ENCODE peak calls at places on chromosomes 16 and 17, in five cellular contexts. J is mammary epithelial cell, N is AG10803, A is lung, O is SJCRH30. S is an unnamed sample.

GRCh38 chr16:68629315-68629900 is 15.7 kb upstream of the CDH3 start:
- DNase-seq in J (no peak), N (no peak), A (no peak), O (no peak), S (no peak)

GRCh38 chr16:57029161-57030160 is 40.1 kb downstream of the NLRC5 start:
- DNase-seq in J (peak), N (peak), A (no peak), O (peak), S (peak)

GRCh38 chr16:682493-683395 is 1.4 kb downstream of the JMJD8 start:
- DNase-seq in J (no peak), N (no peak), A (no peak), O (no peak), S (no peak)

GRCh38 chr16:1902547-1903219 is 15.5 kb downstream of the HS3ST6 start:
- DNase-seq in J (no peak), N (no peak), A (no peak), O (no peak), S (no peak)

GRCh38 chr16:89308391-89309333 is 91.2 kb downstream of the ZNF778 start:
- DNase-seq in J (no peak), N (no peak), A (no peak), O (no peak), S (no peak)

GRCh38 chr17:13562271-13562800 is 39.4 kb downstream of the HS3ST3A1 start:
- DNase-seq in J (peak), N (peak), A (peak), O (peak), S (no peak)

GRCh38 chr16:64311241-64311640 is 810.6 kb downstream of the CDH11 start:
- DNase-seq in J (no peak), N (peak), A (no peak), O (no peak), S (peak)

GRCh38 chr16:4403133-4403949 is 13.1 kb downstream of the CORO7 start:
- DNase-seq in J (no peak), N (no peak), A (no peak), O (no peak), S (no peak)

GRCh38 chr17:34365340-34365739 is 2.3 kb upstream of the CCL1 start:
- DNase-seq in J (no peak), N (no peak), A (no peak), O (no peak), S (no peak)

GRCh38 chr17:7857724-7858486 is at the start of gene CYB5D1:
- DNase-seq in J (peak), N (peak), A (peak), O (peak), S (peak)

GRCh38 chr17:75832652-75833400 is 11.4 kb downstream of the UNC13D start:
- DNase-seq in J (no peak), N (no peak), A (no peak), O (no peak), S (no peak)

GRCh38 chr17:8119575-8120519 is 1.5 kb upstream of the ALOXE3 start:
- DNase-seq in J (peak), N (peak), A (peak), O (peak), S (peak)

GRCh38 chr16:46720619-46721018 is 27.5 kb downstream of the MYLK3 start:
- DNase-seq in J (no peak), N (no peak), A (no peak), O (no peak), S (no peak)

GRCh38 chr17:27879987-27880608 is 13.1 kb downstream of the LYRM9 start:
- DNase-seq in J (peak), N (peak), A (peak), O (peak), S (peak)

GRCh38 chr17:11852911-11853310 is 144.4 kb downstream of the ZNF18 start:
- DNase-seq in J (peak), N (no peak), A (no peak), O (no peak), S (no peak)

GRCh38 chr17:73528679-73529078 is 115.6 kb downstream of the SDK2 start:
- DNase-seq in J (no peak), N (no peak), A (no peak), O (no peak), S (no peak)

GRCh38 chr17:82088838-82089722 is 9.0 kb downstream of the FASN start:
- DNase-seq in J (no peak), N (no peak), A (no peak), O (no peak), S (no peak)

GRCh38 chr16:49875812-49876715 is 20.2 kb upstream of the ZNF423 start:
- DNase-seq in J (no peak), N (no peak), A (no peak), O (no peak), S (no peak)

GRCh38 chr17:1153795-1154546 is 25.8 kb downstream of the ABR start:
- DNase-seq in J (peak), N (peak), A (peak), O (peak), S (peak)

DNA sequence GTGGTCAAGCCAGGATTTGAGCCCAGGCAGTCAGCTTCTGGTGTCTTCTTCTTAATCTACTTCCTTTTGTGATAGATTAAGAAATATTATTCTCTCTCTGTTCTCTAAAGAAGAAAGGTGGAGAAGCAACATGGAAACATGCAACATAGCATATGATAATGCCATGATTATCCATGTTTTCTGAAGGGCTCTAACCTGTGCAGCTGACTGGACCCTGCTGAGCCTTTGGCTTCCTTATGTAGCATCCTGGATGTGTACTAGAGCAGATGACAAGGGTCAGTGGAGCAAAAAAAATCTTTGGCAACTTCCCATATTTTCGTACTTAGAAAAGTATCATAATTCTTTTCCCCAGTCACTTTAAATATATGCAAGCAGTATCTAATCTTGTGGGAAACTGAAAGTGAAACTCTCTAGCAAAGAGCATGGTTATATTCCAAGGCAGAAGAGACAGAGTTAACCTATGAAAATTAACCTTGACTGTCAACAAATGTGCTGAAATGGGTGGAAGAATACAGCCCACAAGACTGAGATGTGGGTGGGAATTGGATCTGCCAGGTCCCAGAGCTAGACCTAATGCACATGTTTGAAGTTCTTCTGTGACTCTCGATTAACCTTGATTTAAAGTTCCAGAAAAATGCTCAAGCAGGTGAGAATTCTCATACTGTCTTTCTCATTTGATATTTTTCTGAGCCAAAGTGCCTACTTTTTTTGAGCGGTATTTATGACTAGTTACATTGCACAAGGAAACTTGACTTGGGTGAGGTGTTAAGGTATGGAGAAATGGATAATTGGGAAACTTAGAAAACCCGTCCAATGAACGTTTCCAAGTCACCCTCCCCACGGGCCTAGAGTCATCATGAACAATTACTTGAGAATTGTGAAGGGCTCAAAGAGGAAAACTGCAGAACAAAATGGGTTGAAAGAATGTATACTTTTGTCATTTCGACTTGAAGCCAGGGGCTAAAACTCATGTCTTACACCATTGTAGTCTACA is 248.6 kb downstream of the FTO start:
- DNase-seq in J (no peak), N (no peak), A (no peak), O (no peak), S (peak)
- H3K4me3 ChIP-seq in J (no peak), N (no peak), A (no peak), O (no peak), S (no peak)

GRCh38 chr17:74547264-74547663 is 1.3 kb upstream of the CD300C start:
- DNase-seq in J (no peak), N (no peak), A (no peak), O (no peak), S (no peak)

GRCh38 chr17:74547736-74548135 is 1.8 kb upstream of the CD300C start:
- DNase-seq in J (no peak), N (no peak), A (no peak), O (no peak), S (no peak)

GRCh38 chr17:74545456-74546230 is at the start of gene CD300C:
- DNase-seq in J (no peak), N (peak), A (peak), O (no peak), S (peak)

GRCh38 chr17:74544991-74545441 is 899 bp downstream of the CD300C start:
- DNase-seq in J (no peak), N (no peak), A (no peak), O (no peak), S (no peak)

GRCh38 chr17:74546586-74546985 is 671 bp upstream of the CD300C start:
- DNase-seq in J (no peak), N (no peak), A (no peak), O (no peak), S (no peak)
- H3K4me3 ChIP-seq in J (no peak), N (no peak), A (no peak), O (no peak), S (no peak)

DNA sequence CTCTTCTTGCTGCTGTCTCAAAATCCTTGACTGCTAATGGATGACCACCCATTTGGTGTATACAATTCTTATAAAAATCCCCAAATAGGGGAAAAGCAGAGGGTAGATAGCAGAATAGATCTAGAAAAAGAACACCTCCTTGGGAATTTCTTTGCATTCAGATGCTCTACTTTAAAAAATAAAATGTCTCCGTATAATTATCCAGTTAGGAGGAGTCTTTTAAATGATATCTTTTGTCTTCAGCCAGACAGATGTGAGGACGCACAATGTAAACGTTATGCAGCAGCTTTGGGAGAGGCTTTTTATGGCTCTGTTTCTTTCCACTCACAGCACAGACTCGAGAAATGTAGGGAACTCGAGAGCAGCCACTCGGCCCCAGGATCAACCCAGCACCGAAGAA is 300.2 kb downstream of the IRF8 start:
- DNase-seq in J (no peak), N (no peak), A (no peak), O (no peak), S (no peak)
- H3K4me3 ChIP-seq in J (no peak), N (no peak), A (no peak), O (peak), S (no peak)

GRCh38 chr17:74750327-74751069 is 2.1 kb downstream of the NHERF1 start:
- DNase-seq in J (no peak), N (no peak), A (no peak), O (no peak), S (no peak)

GRCh38 chr17:74752415-74752814 is 4.0 kb downstream of the NHERF1 start:
- DNase-seq in J (no peak), N (no peak), A (no peak), O (no peak), S (no peak)

GRCh38 chr17:74754832-74755231 is 6.4 kb downstream of the NHERF1 start:
- DNase-seq in J (no peak), N (no peak), A (no peak), O (peak), S (no peak)

GRCh38 chr17:74751210-74751529 is 2.7 kb downstream of the NHERF1 start:
- DNase-seq in J (no peak), N (no peak), A (no peak), O (no peak), S (no peak)

GRCh38 chr17:74752822-74753401 is 4.5 kb downstream of the NHERF1 start:
- DNase-seq in J (no peak), N (no peak), A (no peak), O (no peak), S (no peak)
- H3K4me3 ChIP-seq in J (no peak), N (no peak), A (no peak), O (no peak), S (no peak)

GRCh38 chr16:3175157-3176153 is 12.5 kb upstream of the OR1F1 start:
- DNase-seq in J (peak), N (no peak), A (no peak), O (no peak), S (no peak)
- H3K4me3 ChIP-seq in J (peak), N (no peak), A (no peak), O (no peak), S (no peak)

GRCh38 chr16:87653234-87653633 is 50.9 kb downstream of the JPH3 start:
- DNase-seq in J (no peak), N (no peak), A (no peak), O (no peak), S (no peak)

GRCh38 chr16:87658564-87659225 is 56.4 kb downstream of the JPH3 start:
- DNase-seq in J (no peak), N (no peak), A (no peak), O (peak), S (no peak)

GRCh38 chr16:87654826-87655225 is 52.5 kb downstream of the JPH3 start:
- DNase-seq in J (no peak), N (no peak), A (no peak), O (no peak), S (no peak)

GRCh38 chr16:87661561-87661960 is 59.3 kb downstream of the JPH3 start:
- DNase-seq in J (peak), N (peak), A (no peak), O (peak), S (peak)

DNA sequence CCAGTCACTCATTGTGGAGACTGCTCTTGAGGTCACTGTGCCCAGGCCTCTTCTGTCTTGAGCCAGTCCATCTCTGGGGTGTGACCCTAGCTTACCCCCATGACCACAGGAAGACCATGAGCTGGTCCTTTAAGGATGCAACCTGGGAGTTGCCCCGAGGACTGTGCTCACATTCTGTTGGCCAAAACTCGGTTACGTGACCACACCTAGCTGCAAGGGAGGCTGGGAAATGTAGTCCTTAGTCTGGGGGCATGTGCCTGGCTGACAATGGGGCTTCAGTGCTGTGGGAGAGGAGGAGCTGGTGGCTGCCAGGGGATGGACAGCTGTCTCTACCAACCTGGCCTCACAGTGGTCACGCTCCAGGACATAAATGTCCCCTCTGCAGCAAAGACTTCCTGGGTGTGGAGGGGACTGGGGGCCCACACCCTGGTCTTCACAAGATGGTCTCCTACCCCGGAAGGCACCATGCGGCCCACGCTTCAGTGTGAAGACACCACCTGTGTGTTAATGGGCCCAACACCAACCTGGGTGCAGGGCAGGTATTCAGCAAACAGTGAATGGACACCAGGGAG is 55.4 kb downstream of the JPH3 start:
- DNase-seq in J (peak), N (no peak), A (no peak), O (peak), S (no peak)
- H3K4me3 ChIP-seq in J (no peak), N (no peak), A (no peak), O (no peak), S (no peak)

S was measured in astrocyte.